ENCODE peak calls at places on chromosomes 7 and 10, in six cellular contexts. D is fibroblast of villous mesenchyme; Y is stimulated activated naive B cell treated with anti-CD40 and anti-IgM and Interleukin-4, amounts not matched to agents 10 μg/mL and 1 μg/mL and 100 μg/mL, for 72 hours; V is ovary; F is T-helper 17 cell; K is Kasumi-1. T is an unnamed sample.
A peak's percentile ranks its signal among the peaks of the same experiment; 100 is the strongest.

GRCh38 chr10:77501152-77501845 is 136.3 kb downstream of the KCNMA1 start:
- DNase-seq in D (peak; percentile 64), Y (no peak), V (peak; percentile 25), F (no peak), K (no peak), T (no peak)

GRCh38 chr7:128932862-128933821 is 4.6 kb upstream of the IRF5 start:
- DNase-seq in D (no peak), Y (no peak), V (no peak), F (no peak), K (peak; percentile 93), T (no peak)

GRCh38 chr10:69439813-69440506 is 11.3 kb upstream of the TSPAN15 start:
- DNase-seq in D (peak; percentile 96), Y (no peak), V (no peak), F (no peak), K (peak; percentile 33), T (no peak)

GRCh38 chr7:27161214-27161720 is 4.1 kb downstream of the HOXA9 start:
- DNase-seq in D (peak; percentile 63), Y (no peak), V (no peak), F (no peak), K (peak; percentile 81), T (no peak)

GRCh38 chr7:5284304-5285281 is 1.9 kb downstream of the SLC29A4 start:
- DNase-seq in D (peak; percentile 26), Y (no peak), V (peak; percentile 61), F (no peak), K (peak; percentile 15), T (peak; percentile 75)

GRCh38 chr10:47418321-47418720 is 34.2 kb upstream of the ZNF488 start:
- DNase-seq in D (no peak), Y (no peak), V (no peak), F (no peak), K (no peak), T (no peak)

GRCh38 chr7:42237162-42237821 is at the start of gene GLI3:
- DNase-seq in D (peak; percentile 95), Y (peak; percentile 8), V (peak; percentile 90), F (no peak), K (peak; percentile 84), T (peak; percentile 88)

GRCh38 chr10:70130878-70131559 is 1.6 kb downstream of the AIFM2 start:
- DNase-seq in D (peak; percentile 86), Y (no peak), V (peak; percentile 15), F (no peak), K (no peak), T (no peak)

GRCh38 chr10:96371356-96371755 is 12.6 kb upstream of the OPALIN start:
- DNase-seq in D (no peak), Y (no peak), V (no peak), F (no peak), K (no peak), T (no peak)

GRCh38 chr10:31098091-31098490 is 66.4 kb upstream of the ZNF438 start:
- DNase-seq in D (no peak), Y (no peak), V (no peak), F (no peak), K (no peak), T (no peak)

GRCh38 chr7:87220734-87221215 is 1.2 kb upstream of the TMEM243 start:
- DNase-seq in D (peak; percentile 47), Y (no peak), V (peak; percentile 28), F (no peak), K (no peak), T (no peak)

GRCh38 chr10:16742165-16742960 is 74.9 kb downstream of the RSU1 start:
- DNase-seq in D (no peak), Y (no peak), V (no peak), F (no peak), K (peak; percentile 83), T (no peak)

GRCh38 chr10:69446650-69447151 is 4.6 kb upstream of the TSPAN15 start:
- DNase-seq in D (peak; percentile 91), Y (no peak), V (no peak), F (no peak), K (no peak), T (no peak)